ENCODE peak calls at places on chromosomes 1 and 21, in four cellular contexts. W is HepG2, X is H1, S is HCT116. C is an unnamed sample.

GRCh38 chr1:162696286-162696862 is 64.1 kb downstream of the DDR2 start:
- DNase-seq in W (peak; percentile 72), X (peak; percentile 47), S (peak; percentile 51), C (peak; percentile 94)

GRCh38 chr1:119374208-119374877 is 5.8 kb downstream of the HAO2 start:
- DNase-seq in W (no peak), X (no peak), S (no peak), C (no peak)

GRCh38 chr21:32520885-32521735 is 64.2 kb downstream of the TCP10L start:
- DNase-seq in W (no peak), X (no peak), S (no peak), C (peak; percentile 95)

GRCh38 chr1:31977361-31978131 is 36.1 kb upstream of the KHDRBS1 start:
- DNase-seq in W (peak; percentile 41), X (peak; percentile 64), S (peak; percentile 67), C (peak; percentile 30)

GRCh38 chr1:157390646-157391045 is 161.7 kb downstream of the FCRL5 start:
- DNase-seq in W (no peak), X (no peak), S (no peak), C (no peak)

GRCh38 chr21:38861006-38861405 is 55.3 kb downstream of the ETS2 start:
- DNase-seq in W (no peak), X (no peak), S (no peak), C (no peak)

GRCh38 chr1:93614550-93615200 is 67.0 kb downstream of the BCAR3 start:
- DNase-seq in W (peak; percentile 45), X (no peak), S (no peak), C (peak; percentile 87)

GRCh38 chr1:24951337-24951736 is 21.3 kb upstream of the RUNX3 start:
- DNase-seq in W (no peak), X (no peak), S (no peak), C (no peak)

GRCh38 chr1:238960071-238960470 is 426.3 kb upstream of the CHRM3 start:
- DNase-seq in W (no peak), X (no peak), S (no peak), C (no peak)

GRCh38 chr1:228972576-228972975 is 237.3 kb downstream of the RHOU start:
- DNase-seq in W (no peak), X (no peak), S (no peak), C (no peak)

GRCh38 chr1:168488153-168488552 is 55.6 kb downstream of the XCL2 start:
- DNase-seq in W (no peak), X (no peak), S (no peak), C (no peak)

GRCh38 chr1:209150114-209150513 is 433.4 kb upstream of the CAMK1G start:
- DNase-seq in W (peak; percentile 3), X (no peak), S (no peak), C (peak; percentile 80)

GRCh38 chr1:68010543-68010942 is 39.9 kb downstream of the DIRAS3 start:
- DNase-seq in W (no peak), X (no peak), S (no peak), C (no peak)

GRCh38 chr1:151832318-151832984 is 849 bp upstream of the RORC start:
- DNase-seq in W (peak; percentile 70), X (no peak), S (no peak), C (peak; percentile 98)

GRCh38 chr1:3914331-3914851 is 14.3 kb upstream of the C1orf174 start:
- DNase-seq in W (no peak), X (no peak), S (no peak), C (no peak)

GRCh38 chr1:56502700-56503245 is 76.6 kb downstream of the PLPP3 start:
- DNase-seq in W (peak; percentile 37), X (no peak), S (no peak), C (no peak)

GRCh38 chr1:119008483-119009299 is 20.5 kb upstream of the TBX15 start:
- DNase-seq in W (peak; percentile 44), X (no peak), S (peak; percentile 7), C (no peak)

GRCh38 chr1:229310833-229311232 is 32.0 kb downstream of the CCSAP start:
- DNase-seq in W (no peak), X (no peak), S (no peak), C (no peak)

GRCh38 chr1:162040657-162041056 is 17.0 kb upstream of the OLFML2B start:
- DNase-seq in W (peak; percentile 12), X (no peak), S (peak; percentile 34), C (peak; percentile 27)

GRCh38 chr1:160798439-160798838 is 2.5 kb downstream of the LY9 start:
- DNase-seq in W (no peak), X (no peak), S (no peak), C (no peak)

GRCh38 chr1:24022611-24023359 is 42.7 kb upstream of the SRSF10 start:
- DNase-seq in W (peak; percentile 85), X (no peak), S (no peak), C (peak; percentile 25)

GRCh38 chr1:175591083-175591743 is 152.2 kb downstream of the TNR start:
- DNase-seq in W (no peak), X (no peak), S (no peak), C (peak; percentile 54)

GRCh38 chr1:230299148-230300006 is 126.8 kb downstream of the PGBD5 start:
- DNase-seq in W (peak; percentile 82), X (no peak), S (no peak), C (no peak)

GRCh38 chr1:150562384-150563339 is 13.5 kb downstream of the ADAMTSL4 start:
- DNase-seq in W (no peak), X (no peak), S (no peak), C (no peak)

GRCh38 chr1:175757381-175758015 is 14.1 kb upstream of the TNR start:
- DNase-seq in W (no peak), X (peak; percentile 59), S (peak; percentile 19), C (peak; percentile 37)

GRCh38 chr1:113811353-113811887 is 856 bp downstream of the RSBN1 start:
- DNase-seq in W (peak; percentile 9), X (peak; percentile 5), S (no peak), C (peak; percentile 11)

GRCh38 chr1:207923561-207923960 is 12.6 kb upstream of the CD34 start:
- DNase-seq in W (no peak), X (no peak), S (no peak), C (no peak)

GRCh38 chr1:10122926-10123325 is 87.4 kb upstream of the KIF1B start:
- DNase-seq in W (no peak), X (no peak), S (no peak), C (no peak)

GRCh38 chr1:210373878-210374599 is 45.3 kb downstream of the HHAT start:
- DNase-seq in W (peak; percentile 98), X (peak; percentile 89), S (peak; percentile 96), C (no peak)

GRCh38 chr1:96220644-96221043 is 500.9 kb upstream of the PTBP2 start:
- DNase-seq in W (no peak), X (no peak), S (no peak), C (no peak)

GRCh38 chr1:60972841-60973364 is 109.5 kb upstream of the NFIA start:
- DNase-seq in W (peak; percentile 75), X (no peak), S (no peak), C (peak; percentile 38)

GRCh38 chr1:198848206-198848605 is 209.4 kb downstream of the PTPRC start:
- DNase-seq in W (no peak), X (no peak), S (no peak), C (no peak)

GRCh38 chr1:227729881-227730629 is 5.0 kb downstream of the JMJD4 start:
- DNase-seq in W (peak; percentile 45), X (peak; percentile 27), S (peak; percentile 27), C (peak; percentile 69)

GRCh38 chr1:8334106-8334851 is 16.4 kb downstream of the SLC45A1 start:
- DNase-seq in W (no peak), X (no peak), S (no peak), C (no peak)
- TF ChIP-seq JUND in W (no peak), X (no peak), S (no peak), C (no peak)

GRCh38 chr1:27634982-27635362 is at the start of gene FGR:
- DNase-seq in W (no peak), X (no peak), S (no peak), C (no peak)
- TF ChIP-seq JUND in W (no peak), X (no peak), S (no peak), C (no peak)

DNA sequence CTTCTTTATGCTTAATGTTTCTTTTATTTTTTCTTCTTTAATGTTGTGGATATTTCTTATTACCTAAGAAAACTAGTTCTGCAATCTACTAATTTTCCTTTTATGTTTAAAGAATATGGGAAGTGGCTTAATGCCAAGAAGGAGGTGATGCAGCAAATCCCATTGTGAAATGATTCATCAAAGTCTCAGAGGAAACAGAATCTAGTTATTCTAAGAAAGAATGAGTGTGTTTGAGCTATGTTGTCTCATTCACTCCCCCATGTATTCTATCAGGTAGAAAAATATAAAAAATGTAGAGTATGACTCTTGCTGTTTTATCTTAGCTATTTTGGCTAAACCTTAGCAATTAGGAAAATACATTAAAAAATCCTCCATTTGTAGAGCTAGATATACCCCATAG is 659.9 kb upstream of the RGS18 start:
- DNase-seq in W (no peak), X (no peak), S (no peak), C (no peak)
- TF ChIP-seq JUND in W (no peak), X (no peak), S (no peak), C (no peak)

GRCh38 chr1:147515046-147515869 is 26.0 kb upstream of the BCL9 start:
- DNase-seq in W (peak; percentile 87), X (no peak), S (peak; percentile 62), C (peak; percentile 70)
- TF ChIP-seq JUND in W (no peak), X (no peak), S (no peak), C (no peak)

C was measured in T47D.